ENCODE peak calls at places on chromosomes 12 and 14, in five cellular contexts. T, D, K, Y and N are unnamed samples.

GRCh38 chr14:77681196-77682157 is 26.3 kb downstream of the ALKBH1 start:
- DNase-seq in K (peak; percentile 35), Y (no peak), T (no peak), D (no peak), N (no peak)

GRCh38 chr12:110349521-110350151 is 53.9 kb downstream of the ANAPC7 start:
- DNase-seq in D (peak; percentile 52), Y (peak; percentile 20), K (no peak), T (no peak), N (no peak)

GRCh38 chr12:6158263-6158662 is 33.8 kb upstream of the VWF start:
- DNase-seq in Y (no peak), T (no peak), D (no peak), K (no peak), N (no peak)

GRCh38 chr12:1436996-1437395 is 157.4 kb downstream of the FBXL14 start:
- DNase-seq in Y (no peak), T (no peak), K (no peak), D (no peak), N (no peak)

GRCh38 chr14:50559990-50560928 is at the start of gene ATL1:
- DNase-seq in D (peak; percentile 12), Y (peak; percentile 34), T (peak; percentile 85), K (no peak), N (no peak)

GRCh38 chr12:75750950-75751349 is 239.5 kb upstream of the KRR1 start:
- DNase-seq in T (no peak), D (no peak), K (no peak), Y (no peak), N (no peak)

GRCh38 chr14:75283162-75283883 is 4.7 kb downstream of the FOS start:
- DNase-seq in K (no peak), Y (peak; percentile 29), T (no peak), D (peak; percentile 55), N (no peak)

GRCh38 chr12:47082963-47083621 is 3.3 kb upstream of the AMIGO2 start:
- DNase-seq in Y (no peak), K (no peak), D (no peak), T (no peak), N (no peak)

GRCh38 chr14:22456986-22457594 is 131.9 kb downstream of the DAD1 start:
- DNase-seq in Y (no peak), T (no peak), D (no peak), K (no peak), N (no peak)